ENCODE peak calls at places on chromosomes 12 and 14, in nine cellular contexts. E, J, Z, N, I, Q, D, C and F are unnamed samples.

GRCh38 chr12:80157640-80158039 is 58.3 kb downstream of the OTOGL start:
- DNase-seq in E (no peak), J (no peak), Z (no peak), N (no peak), I (no peak), Q (no peak), D (no peak), C (no peak), F (no peak)

GRCh38 chr14:99881011-99881410 is 87.8 kb downstream of the EML1 start:
- DNase-seq in E (no peak), J (peak; percentile 71), Z (no peak), N (no peak), I (no peak), Q (no peak), D (no peak), C (no peak), F (no peak)

GRCh38 chr14:67133595-67134441 is 55.4 kb upstream of the GARIN2 start:
- DNase-seq in E (no peak), J (no peak), Z (no peak), N (no peak), I (no peak), Q (no peak), D (no peak), C (no peak), F (no peak)

GRCh38 chr12:131242741-131243496 is 289.2 kb downstream of the ADGRD1 start:
- DNase-seq in E (no peak), J (peak; percentile 71), Z (no peak), N (no peak), I (peak; percentile 77), Q (no peak), D (no peak), C (peak; percentile 40), F (no peak)

GRCh38 chr12:989751-990278 is 1.2 kb upstream of the ERC1 start:
- DNase-seq in E (no peak), J (peak; percentile 22), Z (no peak), N (peak; percentile 78), I (peak; percentile 75), Q (peak; percentile 10), D (peak; percentile 36), C (peak; percentile 22), F (no peak)

GRCh38 chr12:52336641-52337040 is 15.4 kb upstream of the KRT83 start:
- DNase-seq in E (no peak), J (no peak), Z (no peak), N (no peak), I (no peak), Q (no peak), D (no peak), C (no peak), F (no peak)

GRCh38 chr12:76268267-76268666 is 79.9 kb downstream of the BBS10 start:
- DNase-seq in E (no peak), J (no peak), Z (no peak), N (no peak), I (no peak), Q (no peak), D (no peak), C (no peak), F (no peak)

GRCh38 chr12:52141306-52141705 is 50.5 kb downstream of the KRT80 start:
- DNase-seq in E (no peak), J (peak; percentile 54), Z (no peak), N (no peak), I (no peak), Q (no peak), D (no peak), C (no peak), F (no peak)

GRCh38 chr12:70190252-70191010 is 52.8 kb upstream of the CNOT2 start:
- DNase-seq in E (no peak), J (no peak), Z (peak; percentile 52), N (peak; percentile 18), I (no peak), Q (no peak), D (no peak), C (no peak), F (no peak)

GRCh38 chr12:29320295-29321090 is 60.5 kb downstream of the ERGIC2 start:
- DNase-seq in E (no peak), J (no peak), Z (peak; percentile 56), N (peak; percentile 70), I (no peak), Q (no peak), D (no peak), C (no peak), F (no peak)

GRCh38 chr12:31370645-31371620 is 45.0 kb upstream of the SINHCAF start:
- DNase-seq in E (no peak), J (no peak), Z (peak; percentile 65), N (peak; percentile 19), I (no peak), Q (no peak), D (no peak), C (no peak), F (no peak)

GRCh38 chr14:70096866-70097265 is 91.9 kb downstream of the SLC8A3 start:
- DNase-seq in E (no peak), J (peak; percentile 23), Z (no peak), N (peak; percentile 3), I (peak; percentile 13), Q (no peak), D (no peak), C (no peak), F (no peak)

GRCh38 chr12:47458273-47458672 is 247.6 kb downstream of the RPAP3 start:
- DNase-seq in E (no peak), J (no peak), Z (no peak), N (no peak), I (peak; percentile 8), Q (no peak), D (no peak), C (no peak), F (no peak)

GRCh38 chr14:98512501-98513251 is 759.3 kb downstream of the BCL11B start:
- DNase-seq in E (no peak), J (no peak), Z (no peak), N (no peak), I (no peak), Q (no peak), D (no peak), C (no peak), F (no peak)
- TF ChIP-seq CTCF in E (no peak), J (no peak), Z (no peak), N (no peak), I (no peak), Q (no peak), D (no peak), C (no peak), F (no peak)

GRCh38 chr12:4825139-4825858 is 84.4 kb upstream of the KCNA1 start:
- DNase-seq in E (no peak), J (no peak), Z (no peak), N (no peak), I (no peak), Q (no peak), D (no peak), C (no peak), F (no peak)
- H3K27ac ChIP-seq in E (no peak overlapping the region), J (no peak overlapping the region), Z (no peak overlapping the region), N (no peak overlapping the region), I (no peak overlapping the region), Q (no peak overlapping the region), D (no peak overlapping the region), C (peak overlapping the region; percentile 17), F (no peak overlapping the region)

GRCh38 chr12:9731393-9731792 is 1.5 kb downstream of the CLECL1 start:
- DNase-seq in E (no peak), J (no peak), Z (no peak), N (no peak), I (no peak), Q (no peak), D (no peak), C (no peak), F (no peak)
- H3K9me3 ChIP-seq in E (no peaks in the 10 kb centered on the region), J (no peaks in the 10 kb centered on the region), Z (no peaks in the 10 kb centered on the region), N (no peaks in the 10 kb centered on the region), I (no peaks in the 10 kb centered on the region), Q (no peaks in the 10 kb centered on the region), D (no peaks in the 10 kb centered on the region), C (no peaks in the 10 kb centered on the region), F (no peaks in the 10 kb centered on the region)

DNA sequence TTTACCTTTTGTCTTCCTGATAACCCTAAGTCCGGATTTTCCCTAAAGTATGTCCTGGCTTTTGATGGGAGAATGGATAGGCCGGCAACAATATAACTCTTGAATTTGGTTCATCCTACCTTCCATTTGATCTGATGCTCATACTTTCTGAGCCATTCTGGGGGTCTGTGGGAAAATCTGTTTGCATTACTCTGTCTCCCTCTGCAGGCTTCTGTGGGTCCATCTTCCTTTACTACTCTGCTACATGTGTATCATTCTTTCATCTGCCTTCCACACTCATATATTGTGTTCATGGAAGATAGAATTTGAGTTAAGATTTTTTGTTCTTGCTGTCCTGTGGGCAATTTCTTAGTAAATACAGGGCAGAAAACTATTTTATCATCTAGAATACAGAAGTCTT is 101.5 kb downstream of the NAV3 start:
- DNase-seq in E (no peak), J (no peak), Z (no peak), N (no peak), I (no peak), Q (no peak), D (no peak), C (no peak), F (no peak)
- TF ChIP-seq CTCF in E (no peak), J (peak; percentile 22), Z (no peak), N (no peak), I (no peak), Q (no peak), D (no peak), C (peak; percentile 27), F (no peak)

GRCh38 chr12:65532162-65532561 is 253.7 kb downstream of the MSRB3 start:
- DNase-seq in E (no peak), J (no peak), Z (no peak), N (peak; percentile 88), I (no peak), Q (no peak), D (no peak), C (no peak), F (no peak)

GRCh38 chr12:65532744-65533143 is 254.3 kb downstream of the MSRB3 start:
- DNase-seq in E (no peak), J (no peak), Z (no peak), N (peak; percentile 62), I (no peak), Q (no peak), D (no peak), C (peak; percentile 27), F (no peak)

GRCh38 chr12:65535951-65536350 is 257.5 kb downstream of the MSRB3 start:
- DNase-seq in E (no peak), J (no peak), Z (no peak), N (no peak), I (no peak), Q (no peak), D (no peak), C (no peak), F (no peak)

GRCh38 chr12:65534105-65534841 is 255.8 kb downstream of the MSRB3 start:
- DNase-seq in E (no peak), J (no peak), Z (no peak), N (no peak), I (no peak), Q (no peak), D (no peak), C (no peak), F (no peak)

GRCh38 chr12:65533177-65533883 is 254.8 kb downstream of the MSRB3 start:
- DNase-seq in E (no peak), J (no peak), Z (no peak), N (peak; percentile 78), I (no peak), Q (no peak), D (no peak), C (peak; percentile 19), F (no peak)
- H3K27ac ChIP-seq in E (no peak overlapping the region), J (no peak overlapping the region), Z (no peak overlapping the region), N (peak overlapping the region; percentile 70), I (no peak overlapping the region), Q (no peak overlapping the region), D (no peak overlapping the region), C (no peak overlapping the region), F (no peak overlapping the region)

GRCh38 chr14:106215229-106215628 is 688.8 kb downstream of the TMEM121 start:
- DNase-seq in E (no peak), J (no peak), Z (no peak), N (no peak), I (no peak), Q (no peak), D (no peak), C (no peak), F (no peak)
- H3K9me3 ChIP-seq in E (no peaks in the 10 kb centered on the region), J (no peaks in the 10 kb centered on the region), Z (no peaks in the 10 kb centered on the region), N (no peaks in the 10 kb centered on the region), I (no peaks in the 10 kb centered on the region), Q (no peaks in the 10 kb centered on the region), D (no peaks in the 10 kb centered on the region), C (no peaks in the 10 kb centered on the region), F (no peaks in the 10 kb centered on the region)